ENCODE peak calls at places on chromosomes 11 and 22, in ten cellular contexts. One of them, this sample, is unnamed.

GRCh38 chr22:19648419-19648929 is 65.8 kb upstream of the SEPTIN5 start:
- DNase-seq in T-helper 2 cell: no peak
- DNase-seq in activated CD8-positive, alpha-beta memory T cell treated with anti-CD3 and anti-CD28 coated beads, Interleukin-2, amount 50 U/mL, for 48 hours: no peak
- DNase-seq in tibial artery: no peak
- DNase-seq in adrenal gland: no peak
- DNase-seq in colonic mucosa: no peak
- DNase-seq in putamen: no peak
- DNase-seq in stomach: no peak
- DNase-seq in cardiac muscle cell: no peak
- DNase-seq in skeletal muscle cell: no peak
- DNase-seq in this sample: no peak

GRCh38 chr22:47918276-47918928 is 1156.0 kb downstream of the TBC1D22A start:
- DNase-seq in cardiac muscle cell: no peak
- DNase-seq in adrenal gland: no peak
- DNase-seq in stomach: no peak
- DNase-seq in T-helper 2 cell: peak; percentile 68
- DNase-seq in tibial artery: no peak
- DNase-seq in putamen: no peak
- DNase-seq in activated CD8-positive, alpha-beta memory T cell treated with anti-CD3 and anti-CD28 coated beads, Interleukin-2, amount 50 U/mL, for 48 hours: peak; percentile 60
- DNase-seq in skeletal muscle cell: no peak
- DNase-seq in colonic mucosa: no peak
- DNase-seq in this sample: no peak

GRCh38 chr11:70481625-70482528 is 83.5 kb downstream of the CTTN start:
- DNase-seq in stomach: peak; percentile 71
- DNase-seq in tibial artery: no peak
- DNase-seq in cardiac muscle cell: peak; percentile 43
- DNase-seq in adrenal gland: peak; percentile 93
- DNase-seq in colonic mucosa: no peak
- DNase-seq in skeletal muscle cell: no peak
- DNase-seq in T-helper 2 cell: no peak
- DNase-seq in activated CD8-positive, alpha-beta memory T cell treated with anti-CD3 and anti-CD28 coated beads, Interleukin-2, amount 50 U/mL, for 48 hours: no peak
- DNase-seq in putamen: no peak
- DNase-seq in this sample: no peak

GRCh38 chr11:15493921-15494630 is 379.4 kb downstream of the INSC start:
- DNase-seq in activated CD8-positive, alpha-beta memory T cell treated with anti-CD3 and anti-CD28 coated beads, Interleukin-2, amount 50 U/mL, for 48 hours: no peak
- DNase-seq in putamen: no peak
- DNase-seq in tibial artery: no peak
- DNase-seq in adrenal gland: no peak
- DNase-seq in skeletal muscle cell: peak; percentile 8
- DNase-seq in T-helper 2 cell: no peak
- DNase-seq in cardiac muscle cell: peak; percentile 2
- DNase-seq in stomach: peak; percentile 26
- DNase-seq in colonic mucosa: no peak
- DNase-seq in this sample: no peak

GRCh38 chr11:12716816-12717215 is 42.6 kb downstream of the TEAD1 start:
- DNase-seq in colonic mucosa: no peak
- DNase-seq in activated CD8-positive, alpha-beta memory T cell treated with anti-CD3 and anti-CD28 coated beads, Interleukin-2, amount 50 U/mL, for 48 hours: no peak
- DNase-seq in putamen: no peak
- DNase-seq in stomach: no peak
- DNase-seq in skeletal muscle cell: no peak
- DNase-seq in T-helper 2 cell: no peak
- DNase-seq in tibial artery: no peak
- DNase-seq in adrenal gland: no peak
- DNase-seq in cardiac muscle cell: no peak
- DNase-seq in this sample: no peak

GRCh38 chr11:131870305-131870704 is 499.9 kb downstream of the NTM start:
- DNase-seq in cardiac muscle cell: no peak
- DNase-seq in tibial artery: no peak
- DNase-seq in activated CD8-positive, alpha-beta memory T cell treated with anti-CD3 and anti-CD28 coated beads, Interleukin-2, amount 50 U/mL, for 48 hours: no peak
- DNase-seq in adrenal gland: no peak
- DNase-seq in T-helper 2 cell: no peak
- DNase-seq in colonic mucosa: no peak
- DNase-seq in stomach: no peak
- DNase-seq in putamen: no peak
- DNase-seq in skeletal muscle cell: no peak
- DNase-seq in this sample: no peak

GRCh38 chr11:34274712-34275398 is 83.0 kb downstream of the ABTB2 start:
- DNase-seq in tibial artery: peak; percentile 96
- DNase-seq in putamen: peak; percentile 70
- DNase-seq in stomach: peak; percentile 87
- DNase-seq in colonic mucosa: peak; percentile 73
- DNase-seq in cardiac muscle cell: peak; percentile 99
- DNase-seq in T-helper 2 cell: no peak
- DNase-seq in skeletal muscle cell: peak; percentile 94
- DNase-seq in activated CD8-positive, alpha-beta memory T cell treated with anti-CD3 and anti-CD28 coated beads, Interleukin-2, amount 50 U/mL, for 48 hours: no peak
- DNase-seq in adrenal gland: peak; percentile 63
- DNase-seq in this sample: no peak

GRCh38 chr11:62850911-62851806 is 11.8 kb upstream of the WDR74 start:
- DNase-seq in colonic mucosa: no peak
- DNase-seq in tibial artery: no peak
- DNase-seq in stomach: no peak
- DNase-seq in activated CD8-positive, alpha-beta memory T cell treated with anti-CD3 and anti-CD28 coated beads, Interleukin-2, amount 50 U/mL, for 48 hours: peak; percentile 85
- DNase-seq in cardiac muscle cell: no peak
- DNase-seq in putamen: no peak
- DNase-seq in skeletal muscle cell: no peak
- DNase-seq in T-helper 2 cell: no peak
- DNase-seq in adrenal gland: no peak
- DNase-seq in this sample: no peak

GRCh38 chr11:86637976-86638375 is 34.4 kb downstream of the ME3 start:
- DNase-seq in T-helper 2 cell: no peak
- DNase-seq in activated CD8-positive, alpha-beta memory T cell treated with anti-CD3 and anti-CD28 coated beads, Interleukin-2, amount 50 U/mL, for 48 hours: no peak
- DNase-seq in tibial artery: no peak
- DNase-seq in cardiac muscle cell: no peak
- DNase-seq in skeletal muscle cell: no peak
- DNase-seq in putamen: no peak
- DNase-seq in stomach: no peak
- DNase-seq in colonic mucosa: no peak
- DNase-seq in adrenal gland: no peak
- DNase-seq in this sample: no peak

GRCh38 chr11:10878408-10879214 is 20.8 kb upstream of the ZBED5 start:
- DNase-seq in cardiac muscle cell: peak; percentile 84
- DNase-seq in colonic mucosa: peak; percentile 61
- DNase-seq in putamen: no peak
- DNase-seq in stomach: no peak
- DNase-seq in skeletal muscle cell: peak; percentile 23
- DNase-seq in adrenal gland: no peak
- DNase-seq in activated CD8-positive, alpha-beta memory T cell treated with anti-CD3 and anti-CD28 coated beads, Interleukin-2, amount 50 U/mL, for 48 hours: no peak
- DNase-seq in tibial artery: no peak
- DNase-seq in T-helper 2 cell: peak; percentile 32
- DNase-seq in this sample: peak; percentile 35

GRCh38 chr11:73404048-73404447 is 27.8 kb downstream of the RELT start:
- DNase-seq in skeletal muscle cell: no peak
- DNase-seq in cardiac muscle cell: peak; percentile 80
- DNase-seq in tibial artery: no peak
- DNase-seq in adrenal gland: peak; percentile 81
- DNase-seq in activated CD8-positive, alpha-beta memory T cell treated with anti-CD3 and anti-CD28 coated beads, Interleukin-2, amount 50 U/mL, for 48 hours: no peak
- DNase-seq in colonic mucosa: no peak
- DNase-seq in putamen: no peak
- DNase-seq in stomach: peak; percentile 54
- DNase-seq in T-helper 2 cell: no peak
- DNase-seq in this sample: peak; percentile 69

GRCh38 chr11:976431-977160 is 50.9 kb downstream of the AP2A2 start:
- DNase-seq in activated CD8-positive, alpha-beta memory T cell treated with anti-CD3 and anti-CD28 coated beads, Interleukin-2, amount 50 U/mL, for 48 hours: no peak
- DNase-seq in cardiac muscle cell: peak; percentile 70
- DNase-seq in colonic mucosa: no peak
- DNase-seq in skeletal muscle cell: no peak
- DNase-seq in adrenal gland: no peak
- DNase-seq in stomach: no peak
- DNase-seq in putamen: peak; percentile 73
- DNase-seq in tibial artery: no peak
- DNase-seq in T-helper 2 cell: no peak
- DNase-seq in this sample: peak; percentile 23

GRCh38 chr11:89125298-89125697 is 52.4 kb upstream of the TYR start:
- DNase-seq in activated CD8-positive, alpha-beta memory T cell treated with anti-CD3 and anti-CD28 coated beads, Interleukin-2, amount 50 U/mL, for 48 hours: no peak
- DNase-seq in T-helper 2 cell: no peak
- DNase-seq in stomach: no peak
- DNase-seq in colonic mucosa: no peak
- DNase-seq in cardiac muscle cell: no peak
- DNase-seq in putamen: no peak
- DNase-seq in adrenal gland: no peak
- DNase-seq in skeletal muscle cell: no peak
- DNase-seq in tibial artery: no peak
- DNase-seq in this sample: no peak

GRCh38 chr11:17604201-17604912 is 57.3 kb downstream of the OTOG start:
- DNase-seq in tibial artery: no peak
- DNase-seq in putamen: no peak
- DNase-seq in adrenal gland: no peak
- DNase-seq in cardiac muscle cell: no peak
- DNase-seq in stomach: peak; percentile 20
- DNase-seq in skeletal muscle cell: no peak
- DNase-seq in T-helper 2 cell: no peak
- DNase-seq in activated CD8-positive, alpha-beta memory T cell treated with anti-CD3 and anti-CD28 coated beads, Interleukin-2, amount 50 U/mL, for 48 hours: no peak
- DNase-seq in colonic mucosa: no peak
- DNase-seq in this sample: no peak

GRCh38 chr11:128565881-128566280 is 21.5 kb downstream of the ETS1 start:
- DNase-seq in colonic mucosa: peak; percentile 76
- DNase-seq in tibial artery: no peak
- DNase-seq in adrenal gland: no peak
- DNase-seq in skeletal muscle cell: no peak
- DNase-seq in T-helper 2 cell: no peak
- DNase-seq in putamen: no peak
- DNase-seq in stomach: no peak
- DNase-seq in activated CD8-positive, alpha-beta memory T cell treated with anti-CD3 and anti-CD28 coated beads, Interleukin-2, amount 50 U/mL, for 48 hours: no peak
- DNase-seq in cardiac muscle cell: no peak
- DNase-seq in this sample: no peak

GRCh38 chr11:73359930-73360742 is 16.1 kb upstream of the RELT start:
- DNase-seq in T-helper 2 cell: no peak
- DNase-seq in tibial artery: no peak
- DNase-seq in putamen: no peak
- DNase-seq in cardiac muscle cell: peak; percentile 57
- DNase-seq in activated CD8-positive, alpha-beta memory T cell treated with anti-CD3 and anti-CD28 coated beads, Interleukin-2, amount 50 U/mL, for 48 hours: no peak
- DNase-seq in colonic mucosa: no peak
- DNase-seq in stomach: no peak
- DNase-seq in adrenal gland: peak; percentile 27
- DNase-seq in skeletal muscle cell: no peak
- DNase-seq in this sample: peak; percentile 25

GRCh38 chr11:113796663-113797259 is 17.2 kb downstream of the CLDN25 start:
- DNase-seq in activated CD8-positive, alpha-beta memory T cell treated with anti-CD3 and anti-CD28 coated beads, Interleukin-2, amount 50 U/mL, for 48 hours: no peak
- DNase-seq in cardiac muscle cell: peak; percentile 52
- DNase-seq in stomach: peak; percentile 37
- DNase-seq in T-helper 2 cell: no peak
- DNase-seq in tibial artery: no peak
- DNase-seq in colonic mucosa: peak; percentile 24
- DNase-seq in skeletal muscle cell: no peak
- DNase-seq in adrenal gland: peak; percentile 63
- DNase-seq in putamen: peak; percentile 46
- DNase-seq in this sample: peak; percentile 43

GRCh38 chr11:70210051-70210501 is 7.0 kb downstream of the FADD start:
- DNase-seq in T-helper 2 cell: no peak
- DNase-seq in stomach: no peak
- DNase-seq in putamen: no peak
- DNase-seq in adrenal gland: peak; percentile 21
- DNase-seq in colonic mucosa: no peak
- DNase-seq in activated CD8-positive, alpha-beta memory T cell treated with anti-CD3 and anti-CD28 coated beads, Interleukin-2, amount 50 U/mL, for 48 hours: no peak
- DNase-seq in tibial artery: no peak
- DNase-seq in cardiac muscle cell: peak; percentile 65
- DNase-seq in skeletal muscle cell: peak; percentile 69
- DNase-seq in this sample: no peak

GRCh38 chr22:50703726-50704509 is 31.3 kb downstream of the SHANK3 start:
- DNase-seq in stomach: no peak
- DNase-seq in skeletal muscle cell: no peak
- DNase-seq in adrenal gland: no peak
- DNase-seq in activated CD8-positive, alpha-beta memory T cell treated with anti-CD3 and anti-CD28 coated beads, Interleukin-2, amount 50 U/mL, for 48 hours: no peak
- DNase-seq in T-helper 2 cell: no peak
- DNase-seq in tibial artery: no peak
- DNase-seq in cardiac muscle cell: no peak
- DNase-seq in putamen: no peak
- DNase-seq in colonic mucosa: no peak
- DNase-seq in this sample: no peak

GRCh38 chr11:62552465-62552782 is 5.8 kb upstream of the AHNAK start:
- DNase-seq in skeletal muscle cell: no peak
- DNase-seq in colonic mucosa: peak; percentile 65
- DNase-seq in cardiac muscle cell: no peak
- DNase-seq in tibial artery: no peak
- DNase-seq in T-helper 2 cell: no peak
- DNase-seq in stomach: no peak
- DNase-seq in activated CD8-positive, alpha-beta memory T cell treated with anti-CD3 and anti-CD28 coated beads, Interleukin-2, amount 50 U/mL, for 48 hours: no peak
- DNase-seq in adrenal gland: no peak
- DNase-seq in putamen: no peak
- DNase-seq in this sample: no peak

GRCh38 chr11:69297225-69297925 is 3.4 kb downstream of the MYEOV start:
- DNase-seq in T-helper 2 cell: peak; percentile 91
- DNase-seq in tibial artery: peak; percentile 96
- DNase-seq in stomach: peak; percentile 92
- DNase-seq in activated CD8-positive, alpha-beta memory T cell treated with anti-CD3 and anti-CD28 coated beads, Interleukin-2, amount 50 U/mL, for 48 hours: peak; percentile 96
- DNase-seq in cardiac muscle cell: peak; percentile 98
- DNase-seq in skeletal muscle cell: peak; percentile 97
- DNase-seq in adrenal gland: peak; percentile 94
- DNase-seq in colonic mucosa: peak; percentile 93
- DNase-seq in putamen: peak; percentile 43
- DNase-seq in this sample: peak; percentile 94

GRCh38 chr11:13358871-13359270 is 81.3 kb downstream of the BMAL1 start:
- DNase-seq in cardiac muscle cell: peak; percentile 20
- DNase-seq in skeletal muscle cell: no peak
- DNase-seq in tibial artery: no peak
- DNase-seq in colonic mucosa: no peak
- DNase-seq in activated CD8-positive, alpha-beta memory T cell treated with anti-CD3 and anti-CD28 coated beads, Interleukin-2, amount 50 U/mL, for 48 hours: no peak
- DNase-seq in stomach: no peak
- DNase-seq in T-helper 2 cell: no peak
- DNase-seq in adrenal gland: no peak
- DNase-seq in putamen: peak; percentile 73
- DNase-seq in this sample: no peak

GRCh38 chr11:113481672-113482071 is 6.5 kb upstream of the DRD2 start:
- DNase-seq in skeletal muscle cell: no peak
- DNase-seq in cardiac muscle cell: peak; percentile 32
- DNase-seq in activated CD8-positive, alpha-beta memory T cell treated with anti-CD3 and anti-CD28 coated beads, Interleukin-2, amount 50 U/mL, for 48 hours: no peak
- DNase-seq in stomach: no peak
- DNase-seq in tibial artery: no peak
- DNase-seq in adrenal gland: no peak
- DNase-seq in putamen: no peak
- DNase-seq in colonic mucosa: no peak
- DNase-seq in T-helper 2 cell: no peak
- DNase-seq in this sample: no peak

GRCh38 chr11:117629146-117629545 is 167.9 kb downstream of the DSCAML1 start:
- DNase-seq in adrenal gland: no peak
- DNase-seq in tibial artery: no peak
- DNase-seq in stomach: no peak
- DNase-seq in colonic mucosa: no peak
- DNase-seq in activated CD8-positive, alpha-beta memory T cell treated with anti-CD3 and anti-CD28 coated beads, Interleukin-2, amount 50 U/mL, for 48 hours: no peak
- DNase-seq in cardiac muscle cell: no peak
- DNase-seq in putamen: no peak
- DNase-seq in skeletal muscle cell: no peak
- DNase-seq in T-helper 2 cell: no peak
- DNase-seq in this sample: no peak

GRCh38 chr11:2534131-2534956 is 89.5 kb downstream of the KCNQ1 start:
- DNase-seq in stomach: no peak
- DNase-seq in activated CD8-positive, alpha-beta memory T cell treated with anti-CD3 and anti-CD28 coated beads, Interleukin-2, amount 50 U/mL, for 48 hours: no peak
- DNase-seq in adrenal gland: peak; percentile 64
- DNase-seq in tibial artery: peak; percentile 63
- DNase-seq in cardiac muscle cell: no peak
- DNase-seq in T-helper 2 cell: no peak
- DNase-seq in colonic mucosa: no peak
- DNase-seq in putamen: no peak
- DNase-seq in skeletal muscle cell: no peak
- DNase-seq in this sample: no peak

GRCh38 chr11:34846467-34846866 is 69.7 kb downstream of the APIP start:
- DNase-seq in colonic mucosa: no peak
- DNase-seq in skeletal muscle cell: no peak
- DNase-seq in activated CD8-positive, alpha-beta memory T cell treated with anti-CD3 and anti-CD28 coated beads, Interleukin-2, amount 50 U/mL, for 48 hours: no peak
- DNase-seq in tibial artery: no peak
- DNase-seq in cardiac muscle cell: no peak
- DNase-seq in T-helper 2 cell: no peak
- DNase-seq in adrenal gland: no peak
- DNase-seq in putamen: no peak
- DNase-seq in stomach: no peak
- DNase-seq in this sample: no peak

This sample was measured in COLO829.